ENCODE peak calls at places on chromosomes 16 and 17, in four cellular contexts. One of them, this sample, is unnamed.

GRCh38 chr16:85369741-85370528 is 243.2 kb upstream of the GSE1 start:
- DNase-seq in NCI-H146: peak
- DNase-seq in progenitor cell of endocrine pancreas: peak
- DNase-seq in stimulated activated CD4-positive, alpha-beta T cell treated with anti-CD3 and anti-CD28 coated beads, Interleukin-2, amount 100 ng/mL, for 48 hours: peak
- DNase-seq in this sample: peak

GRCh38 chr17:34624767-34625389 is 45.5 kb downstream of the TMEM132E start:
- DNase-seq in progenitor cell of endocrine pancreas: no peak
- DNase-seq in stimulated activated CD4-positive, alpha-beta T cell treated with anti-CD3 and anti-CD28 coated beads, Interleukin-2, amount 100 ng/mL, for 48 hours: no peak
- DNase-seq in NCI-H146: no peak
- DNase-seq in this sample: no peak

GRCh38 chr17:32323784-32324590 is 18.0 kb downstream of the C17orf75 start:
- DNase-seq in NCI-H146: no peak
- DNase-seq in stimulated activated CD4-positive, alpha-beta T cell treated with anti-CD3 and anti-CD28 coated beads, Interleukin-2, amount 100 ng/mL, for 48 hours: peak
- DNase-seq in progenitor cell of endocrine pancreas: no peak
- DNase-seq in this sample: no peak

GRCh38 chr17:19317359-19318095 is 45.0 kb downstream of the B9D1 start:
- DNase-seq in stimulated activated CD4-positive, alpha-beta T cell treated with anti-CD3 and anti-CD28 coated beads, Interleukin-2, amount 100 ng/mL, for 48 hours: no peak
- DNase-seq in progenitor cell of endocrine pancreas: peak
- DNase-seq in NCI-H146: peak
- DNase-seq in this sample: peak

GRCh38 chr16:8026450-8026849 is 563.9 kb downstream of the TMEM114 start:
- DNase-seq in progenitor cell of endocrine pancreas: peak
- DNase-seq in NCI-H146: no peak
- DNase-seq in stimulated activated CD4-positive, alpha-beta T cell treated with anti-CD3 and anti-CD28 coated beads, Interleukin-2, amount 100 ng/mL, for 48 hours: no peak
- DNase-seq in this sample: no peak

GRCh38 chr17:77892469-77893143 is 65.9 kb upstream of the TNRC6C start:
- DNase-seq in progenitor cell of endocrine pancreas: peak
- DNase-seq in NCI-H146: no peak
- DNase-seq in stimulated activated CD4-positive, alpha-beta T cell treated with anti-CD3 and anti-CD28 coated beads, Interleukin-2, amount 100 ng/mL, for 48 hours: no peak
- DNase-seq in this sample: no peak

GRCh38 chr17:82385559-82386255 is 14.1 kb downstream of the UTS2R start:
- DNase-seq in NCI-H146: no peak
- DNase-seq in stimulated activated CD4-positive, alpha-beta T cell treated with anti-CD3 and anti-CD28 coated beads, Interleukin-2, amount 100 ng/mL, for 48 hours: no peak
- DNase-seq in progenitor cell of endocrine pancreas: no peak
- DNase-seq in this sample: no peak

GRCh38 chr17:8949061-8949622 is 16.4 kb downstream of the PIK3R5 start:
- DNase-seq in NCI-H146: no peak
- DNase-seq in stimulated activated CD4-positive, alpha-beta T cell treated with anti-CD3 and anti-CD28 coated beads, Interleukin-2, amount 100 ng/mL, for 48 hours: no peak
- DNase-seq in progenitor cell of endocrine pancreas: no peak
- DNase-seq in this sample: no peak

GRCh38 chr17:37813753-37814152 is 68.9 kb upstream of the HNF1B start:
- DNase-seq in progenitor cell of endocrine pancreas: no peak
- DNase-seq in stimulated activated CD4-positive, alpha-beta T cell treated with anti-CD3 and anti-CD28 coated beads, Interleukin-2, amount 100 ng/mL, for 48 hours: no peak
- DNase-seq in NCI-H146: no peak
- DNase-seq in this sample: no peak

GRCh38 chr17:81406117-81406953 is 11.1 kb downstream of the BAHCC1 start:
- DNase-seq in progenitor cell of endocrine pancreas: no peak
- DNase-seq in stimulated activated CD4-positive, alpha-beta T cell treated with anti-CD3 and anti-CD28 coated beads, Interleukin-2, amount 100 ng/mL, for 48 hours: no peak
- DNase-seq in NCI-H146: peak
- DNase-seq in this sample: no peak

GRCh38 chr17:15885770-15886169 is 59.2 kb upstream of the ADORA2B start:
- DNase-seq in NCI-H146: no peak
- DNase-seq in progenitor cell of endocrine pancreas: no peak
- DNase-seq in stimulated activated CD4-positive, alpha-beta T cell treated with anti-CD3 and anti-CD28 coated beads, Interleukin-2, amount 100 ng/mL, for 48 hours: no peak
- DNase-seq in this sample: no peak

GRCh38 chr17:34384822-34385605 is 22.0 kb upstream of the CCL1 start:
- DNase-seq in progenitor cell of endocrine pancreas: no peak
- DNase-seq in NCI-H146: no peak
- DNase-seq in stimulated activated CD4-positive, alpha-beta T cell treated with anti-CD3 and anti-CD28 coated beads, Interleukin-2, amount 100 ng/mL, for 48 hours: no peak
- DNase-seq in this sample: no peak

GRCh38 chr17:36498155-36498554 is 11.7 kb downstream of the ZNHIT3 start:
- DNase-seq in progenitor cell of endocrine pancreas: no peak
- DNase-seq in NCI-H146: no peak
- DNase-seq in stimulated activated CD4-positive, alpha-beta T cell treated with anti-CD3 and anti-CD28 coated beads, Interleukin-2, amount 100 ng/mL, for 48 hours: no peak
- DNase-seq in this sample: no peak

GRCh38 chr16:31699601-31700000 is 171.9 kb downstream of the AHSP start:
- DNase-seq in progenitor cell of endocrine pancreas: no peak
- DNase-seq in stimulated activated CD4-positive, alpha-beta T cell treated with anti-CD3 and anti-CD28 coated beads, Interleukin-2, amount 100 ng/mL, for 48 hours: no peak
- DNase-seq in NCI-H146: no peak
- DNase-seq in this sample: no peak

GRCh38 chr17:2266045-2266864 is 37.3 kb downstream of the SMG6 start:
- DNase-seq in NCI-H146: no peak
- DNase-seq in progenitor cell of endocrine pancreas: no peak
- DNase-seq in stimulated activated CD4-positive, alpha-beta T cell treated with anti-CD3 and anti-CD28 coated beads, Interleukin-2, amount 100 ng/mL, for 48 hours: peak
- DNase-seq in this sample: no peak

GRCh38 chr16:78297066-78297666 is 197.7 kb downstream of the WWOX start:
- DNase-seq in progenitor cell of endocrine pancreas: no peak
- DNase-seq in NCI-H146: peak
- DNase-seq in stimulated activated CD4-positive, alpha-beta T cell treated with anti-CD3 and anti-CD28 coated beads, Interleukin-2, amount 100 ng/mL, for 48 hours: no peak
- DNase-seq in this sample: no peak

GRCh38 chr16:693766-694165 is 3.6 kb upstream of the WDR24 start:
- DNase-seq in progenitor cell of endocrine pancreas: no peak
- DNase-seq in stimulated activated CD4-positive, alpha-beta T cell treated with anti-CD3 and anti-CD28 coated beads, Interleukin-2, amount 100 ng/mL, for 48 hours: no peak
- DNase-seq in NCI-H146: no peak
- DNase-seq in this sample: no peak

GRCh38 chr17:81120149-81120484 is 45.2 kb upstream of the PVALEF start:
- DNase-seq in progenitor cell of endocrine pancreas: no peak
- DNase-seq in NCI-H146: peak
- DNase-seq in stimulated activated CD4-positive, alpha-beta T cell treated with anti-CD3 and anti-CD28 coated beads, Interleukin-2, amount 100 ng/mL, for 48 hours: no peak
- DNase-seq in this sample: no peak

GRCh38 chr17:37422971-37423625 is 16.4 kb downstream of the TADA2A start:
- DNase-seq in NCI-H146: no peak
- DNase-seq in stimulated activated CD4-positive, alpha-beta T cell treated with anti-CD3 and anti-CD28 coated beads, Interleukin-2, amount 100 ng/mL, for 48 hours: no peak
- DNase-seq in progenitor cell of endocrine pancreas: no peak
- DNase-seq in this sample: no peak

GRCh38 chr17:37047631-37048104 is 98.9 kb downstream of the AATF start:
- DNase-seq in NCI-H146: peak
- DNase-seq in progenitor cell of endocrine pancreas: peak
- DNase-seq in stimulated activated CD4-positive, alpha-beta T cell treated with anti-CD3 and anti-CD28 coated beads, Interleukin-2, amount 100 ng/mL, for 48 hours: peak
- DNase-seq in this sample: peak

GRCh38 chr16:79770244-79771064 is 169.9 kb upstream of the MAF start:
- DNase-seq in progenitor cell of endocrine pancreas: peak
- DNase-seq in stimulated activated CD4-positive, alpha-beta T cell treated with anti-CD3 and anti-CD28 coated beads, Interleukin-2, amount 100 ng/mL, for 48 hours: peak
- DNase-seq in NCI-H146: peak
- DNase-seq in this sample: peak

GRCh38 chr16:67661101-67661661 is 421 bp downstream of the PARD6A start:
- DNase-seq in NCI-H146: no peak
- DNase-seq in stimulated activated CD4-positive, alpha-beta T cell treated with anti-CD3 and anti-CD28 coated beads, Interleukin-2, amount 100 ng/mL, for 48 hours: no peak
- DNase-seq in progenitor cell of endocrine pancreas: no peak
- DNase-seq in this sample: no peak

GRCh38 chr16:6684076-6684673 is 648.5 kb upstream of the RBFOX1 start:
- DNase-seq in progenitor cell of endocrine pancreas: no peak
- DNase-seq in NCI-H146: peak
- DNase-seq in stimulated activated CD4-positive, alpha-beta T cell treated with anti-CD3 and anti-CD28 coated beads, Interleukin-2, amount 100 ng/mL, for 48 hours: peak
- DNase-seq in this sample: peak

GRCh38 chr16:70808371-70808770 is 7.4 kb upstream of the VAC14 start:
- DNase-seq in stimulated activated CD4-positive, alpha-beta T cell treated with anti-CD3 and anti-CD28 coated beads, Interleukin-2, amount 100 ng/mL, for 48 hours: no peak
- DNase-seq in NCI-H146: no peak
- DNase-seq in progenitor cell of endocrine pancreas: no peak
- DNase-seq in this sample: no peak

GRCh38 chr17:79728908-79729471 is 1.8 kb upstream of the ENPP7 start:
- DNase-seq in stimulated activated CD4-positive, alpha-beta T cell treated with anti-CD3 and anti-CD28 coated beads, Interleukin-2, amount 100 ng/mL, for 48 hours: no peak
- DNase-seq in progenitor cell of endocrine pancreas: no peak
- DNase-seq in NCI-H146: no peak
- DNase-seq in this sample: no peak

GRCh38 chr17:49108318-49108717 is 24.3 kb upstream of the B4GALNT2 start:
- DNase-seq in stimulated activated CD4-positive, alpha-beta T cell treated with anti-CD3 and anti-CD28 coated beads, Interleukin-2, amount 100 ng/mL, for 48 hours: no peak
- DNase-seq in progenitor cell of endocrine pancreas: no peak
- DNase-seq in NCI-H146: no peak
- DNase-seq in this sample: no peak

GRCh38 chr16:64397945-64398508 is 723.8 kb downstream of the CDH11 start:
- DNase-seq in NCI-H146: no peak
- DNase-seq in progenitor cell of endocrine pancreas: no peak
- DNase-seq in stimulated activated CD4-positive, alpha-beta T cell treated with anti-CD3 and anti-CD28 coated beads, Interleukin-2, amount 100 ng/mL, for 48 hours: no peak
- DNase-seq in this sample: no peak

GRCh38 chr16:57301126-57301817 is 16.8 kb upstream of the PLLP start:
- DNase-seq in stimulated activated CD4-positive, alpha-beta T cell treated with anti-CD3 and anti-CD28 coated beads, Interleukin-2, amount 100 ng/mL, for 48 hours: no peak
- DNase-seq in progenitor cell of endocrine pancreas: no peak
- DNase-seq in NCI-H146: no peak
- DNase-seq in this sample: no peak

GRCh38 chr17:59361916-59362810 is 30.7 kb downstream of the YPEL2 start:
- DNase-seq in stimulated activated CD4-positive, alpha-beta T cell treated with anti-CD3 and anti-CD28 coated beads, Interleukin-2, amount 100 ng/mL, for 48 hours: no peak
- DNase-seq in progenitor cell of endocrine pancreas: no peak
- DNase-seq in NCI-H146: peak
- DNase-seq in this sample: no peak

GRCh38 chr17:16215965-16216316 is 607 bp upstream of the NCOR1 start:
- DNase-seq in progenitor cell of endocrine pancreas: no peak
- DNase-seq in stimulated activated CD4-positive, alpha-beta T cell treated with anti-CD3 and anti-CD28 coated beads, Interleukin-2, amount 100 ng/mL, for 48 hours: no peak
- DNase-seq in NCI-H146: peak
- DNase-seq in this sample: peak

GRCh38 chr17:9427460-9428315 is 147.9 kb downstream of the STX8 start:
- DNase-seq in NCI-H146: no peak
- DNase-seq in stimulated activated CD4-positive, alpha-beta T cell treated with anti-CD3 and anti-CD28 coated beads, Interleukin-2, amount 100 ng/mL, for 48 hours: no peak
- DNase-seq in progenitor cell of endocrine pancreas: no peak
- DNase-seq in this sample: no peak

GRCh38 chr17:49972486-49973270 is 3.7 kb downstream of the DLX4 start:
- DNase-seq in progenitor cell of endocrine pancreas: no peak
- DNase-seq in NCI-H146: no peak
- DNase-seq in stimulated activated CD4-positive, alpha-beta T cell treated with anti-CD3 and anti-CD28 coated beads, Interleukin-2, amount 100 ng/mL, for 48 hours: no peak
- DNase-seq in this sample: no peak

GRCh38 chr17:6427284-6427781 is 7.6 kb downstream of the AIPL1 start:
- DNase-seq in progenitor cell of endocrine pancreas: no peak
- DNase-seq in NCI-H146: no peak
- DNase-seq in stimulated activated CD4-positive, alpha-beta T cell treated with anti-CD3 and anti-CD28 coated beads, Interleukin-2, amount 100 ng/mL, for 48 hours: peak
- DNase-seq in this sample: no peak

This sample was measured in NCI-H460.